ENCODE peak calls at places on chromosomes 13 and 19, in nine cellular contexts. J is heart right ventricle; P is T-helper 1 cell; M is cardiac muscle cell; I is left colon; C is osteocyte; F is nucleus accumbens; T is iris pigment epithelial cell; U is effector CD4-positive, alpha-beta T cell. W is an unnamed sample.

GRCh38 chr19:55165952-55166529 is 372 bp downstream of the DNAAF3 start:
- DNase-seq in T (peak), C (peak), U (peak), F (peak), J (peak), P (no peak), M (peak), I (peak), W (no peak)

GRCh38 chr13:111006508-111007031 is 91.7 kb upstream of the ANKRD10 start:
- DNase-seq in I (peak), F (no peak), P (no peak), C (no peak), U (no peak), T (peak), M (no peak), J (peak), W (no peak)

GRCh38 chr13:110475550-110476219 is 85.8 kb downstream of the RAB20 start:
- DNase-seq in M (no peak), U (no peak), F (no peak), P (no peak), T (no peak), C (no peak), I (no peak), J (no peak), W (no peak)

GRCh38 chr19:18520848-18521691 is 800 bp downstream of the ELL start:
- DNase-seq in J (peak), T (no peak), F (no peak), I (peak), C (no peak), M (peak), U (peak), P (no peak), W (no peak)

GRCh38 chr19:47013041-47013517 is 6.6 kb upstream of the NPAS1 start:
- DNase-seq in U (peak), C (peak), I (peak), T (peak), J (peak), P (peak), M (peak), F (peak), W (no peak)

GRCh38 chr19:32224371-32225244 is 120.8 kb upstream of the ZNF507 start:
- DNase-seq in I (peak), M (peak), F (peak), T (peak), U (peak), J (peak), C (peak), P (no peak), W (no peak)

GRCh38 chr13:73913043-73913740 is 221.0 kb downstream of the KLF12 start:
- DNase-seq in T (peak), J (no peak), F (no peak), U (no peak), P (no peak), C (no peak), I (no peak), M (no peak), W (no peak)

GRCh38 chr19:31286491-31286890 is 62.7 kb downstream of the TSHZ3 start:
- DNase-seq in M (no peak), J (no peak), T (no peak), C (no peak), P (no peak), F (no peak), I (no peak), U (no peak), W (no peak)

GRCh38 chr13:74675185-74675584 is 541.0 kb upstream of the KLF12 start:
- DNase-seq in P (no peak), J (no peak), F (no peak), U (no peak), M (no peak), T (peak), C (no peak), I (no peak), W (no peak)

GRCh38 chr13:113917523-113918371 is 53.9 kb upstream of the GAS6 start:
- DNase-seq in J (no peak), P (no peak), C (peak), F (no peak), U (no peak), T (no peak), M (no peak), I (no peak), W (peak)

GRCh38 chr13:112647256-112647655 is 42.6 kb upstream of the ATP11A start:
- DNase-seq in F (no peak), U (no peak), T (no peak), J (no peak), C (no peak), I (no peak), P (no peak), M (no peak), W (no peak)

GRCh38 chr19:39492225-39492624 is 6.5 kb upstream of the DLL3 start:
- DNase-seq in U (no peak), P (no peak), M (no peak), F (no peak), I (no peak), C (no peak), J (no peak), T (no peak), W (no peak)

W was measured in vagina.